ENCODE peak calls at places on chromosomes 4 and X, in six cellular contexts. V is Ammon's horn; X is right lobe of liver; T is stimulated activated CD4-positive, alpha-beta T cell treated with anti-CD3 and anti-CD28 coated beads, Interleukin-4, amount 100 ng/mL, for 4 hours; G is left lung; C is stimulated activated CD8-positive, alpha-beta memory T cell treated with anti-CD3 and anti-CD28 coated beads, Interleukin-15, amount 100 ng/mL, for 4 hours. S is an unnamed sample.

GRCh38 chr4:173522160-173522873 is 7.7 kb downstream of the HAND2 start:
- DNase-seq in G (peak; percentile 81), V (no peak), T (no peak), X (peak; percentile 72), C (no peak), S (peak; percentile 93)

GRCh38 chrX:28988246-28988645 is 401.0 kb downstream of the IL1RAPL1 start:
- DNase-seq in G (no peak), C (no peak), T (no peak), V (no peak), X (no peak), S (no peak)

GRCh38 chr4:127609484-127609883 is 23.3 kb upstream of the INTU start:
- DNase-seq in X (no peak), C (no peak), G (no peak), T (no peak), V (no peak), S (no peak)

GRCh38 chr4:26583865-26584652 is at the start of gene TBC1D19:
- DNase-seq in C (peak; percentile 71), X (peak; percentile 89), V (peak; percentile 93), T (peak; percentile 83), G (peak; percentile 93), S (peak; percentile 94)

GRCh38 chrX:19382500-19383145 is 38.9 kb downstream of the PDHA1 start:
- DNase-seq in V (peak; percentile 48), T (peak; percentile 24), X (peak; percentile 65), C (no peak), G (peak; percentile 76), S (peak; percentile 64)

GRCh38 chrX:78075787-78076389 is 28.2 kb upstream of the PGK1 start:
- DNase-seq in V (no peak), T (peak; percentile 12), C (no peak), X (no peak), G (no peak), S (no peak)

GRCh38 chrX:12866451-12867377 is at the start of gene TLR7:
- DNase-seq in V (no peak), X (no peak), G (no peak), C (no peak), T (no peak), S (no peak)

GRCh38 chr4:125091031-125091540 is 223.7 kb upstream of the FAT4 start:
- DNase-seq in G (no peak), T (no peak), C (no peak), V (no peak), X (no peak), S (no peak)

GRCh38 chrX:10833299-10834169 is 213.1 kb upstream of the MID1 start:
- DNase-seq in T (no peak), X (no peak), G (peak; percentile 43), V (peak; percentile 10), C (no peak), S (peak; percentile 78)

GRCh38 chr4:151325320-151326246 is at the start of gene SH3D19:
- DNase-seq in X (peak; percentile 90), V (peak; percentile 62), C (no peak), G (peak; percentile 90), T (no peak), S (peak; percentile 78)

GRCh38 chr4:159101983-159102622 is 776 bp upstream of the RAPGEF2 start:
- DNase-seq in T (no peak), C (no peak), G (no peak), X (no peak), V (peak; percentile 10), S (no peak)

GRCh38 chr4:6367313-6367945 is 97.8 kb downstream of the WFS1 start:
- DNase-seq in G (peak; percentile 25), T (no peak), C (no peak), V (no peak), X (no peak), S (no peak)

GRCh38 chr4:2331519-2332200 is 69.8 kb upstream of the MXD4 start:
- DNase-seq in V (no peak), C (no peak), G (no peak), X (no peak), T (no peak), S (no peak)

GRCh38 chrX:139691843-139692505 is 16.0 kb downstream of the MCF2 start:
- DNase-seq in C (no peak), T (no peak), X (no peak), G (no peak), V (no peak), S (peak; percentile 71)

S was measured in aorta.